ENCODE peak calls at places on chromosomes 1 and 21, in five cellular contexts. G is tibial artery, F is brain microvascular endothelial cell, K is foreskin fibroblast, H is PC-3. I is an unnamed sample.

GRCh38 chr1:29235955-29236742 is at the start of gene PTPRU:
- DNase-seq in G (peak; percentile 55), K (peak; percentile 62), F (peak; percentile 24), H (peak; percentile 80), I (peak; percentile 78)

GRCh38 chr21:36087362-36088138 is 17.7 kb downstream of the CBR1 start:
- DNase-seq in G (no peak), F (no peak), K (peak; percentile 14), H (no peak), I (no peak)

GRCh38 chr1:36557041-36558000 is 74.6 kb upstream of the CSF3R start:
- DNase-seq in K (no peak), F (no peak), G (peak; percentile 3), H (no peak), I (no peak)

GRCh38 chr1:200294241-200294640 is 115.6 kb downstream of the ZNF281 start:
- DNase-seq in H (peak; percentile 76), G (no peak), K (no peak), F (no peak), I (peak; percentile 38)

GRCh38 chr1:30525980-30526651 is 197.3 kb downstream of the MATN1 start:
- DNase-seq in H (peak; percentile 67), G (peak; percentile 36), F (peak; percentile 82), K (peak; percentile 76), I (peak; percentile 46)

GRCh38 chr1:6523566-6523965 is 30.7 kb downstream of the NOL9 start:
- DNase-seq in K (no peak), F (no peak), H (peak; percentile 81), G (no peak), I (peak; percentile 59)

GRCh38 chr1:42756956-42757891 is 9.6 kb downstream of the P3H1 start:
- DNase-seq in K (no peak), H (peak; percentile 69), G (no peak), F (peak; percentile 54), I (peak; percentile 72)

GRCh38 chr1:208004851-208005250 is 93.9 kb upstream of the CD34 start:
- DNase-seq in F (peak; percentile 70), H (no peak), K (no peak), G (no peak), I (peak; percentile 16)

GRCh38 chr1:67355745-67356424 is 48.2 kb downstream of the IL12RB2 start:
- DNase-seq in G (no peak), K (peak; percentile 47), F (no peak), H (peak; percentile 76), I (peak; percentile 91)

GRCh38 chr1:246537887-246538286 is 28.2 kb downstream of the TFB2M start:
- DNase-seq in H (peak; percentile 12), K (no peak), F (no peak), G (no peak), I (peak; percentile 62)

GRCh38 chr1:93768380-93768863 is 86.8 kb upstream of the BCAR3 start:
- DNase-seq in H (no peak), G (no peak), F (no peak), K (no peak), I (no peak)

GRCh38 chr1:59029768-59030167 is 245.9 kb upstream of the JUN start:
- DNase-seq in G (no peak), K (peak; percentile 46), H (peak; percentile 79), F (peak; percentile 60), I (peak; percentile 65)

GRCh38 chr1:30507391-30508174 is 215.8 kb downstream of the MATN1 start:
- DNase-seq in F (no peak), H (no peak), K (no peak), G (no peak), I (no peak)

GRCh38 chr1:25528881-25529517 is 14.4 kb upstream of the LDLRAP1 start:
- DNase-seq in F (no peak), K (no peak), G (no peak), H (no peak), I (no peak)

GRCh38 chr1:3857791-3858129 is 484 bp downstream of the DFFB start:
- DNase-seq in H (no peak), G (no peak), F (no peak), K (no peak), I (no peak)

GRCh38 chr1:2932671-2933350 is 88.5 kb upstream of the ACTRT2 start:
- DNase-seq in H (no peak), K (no peak), F (no peak), G (no peak), I (no peak)

GRCh38 chr21:43191521-43191920 is 22.7 kb downstream of the CRYAA start:
- DNase-seq in F (no peak), K (no peak), H (no peak), G (no peak), I (no peak)

GRCh38 chr21:39215078-39215477 is 31.8 kb upstream of the PSMG1 start:
- DNase-seq in H (no peak), K (no peak), F (no peak), G (no peak), I (no peak)

GRCh38 chr1:13582713-13583443 is 754 bp upstream of the PDPN start:
- DNase-seq in G (no peak), H (no peak), F (no peak), K (no peak), I (no peak)

GRCh38 chr21:42537106-42537742 is 23.6 kb downstream of the SLC37A1 start:
- DNase-seq in K (no peak), G (no peak), H (peak; percentile 22), F (no peak), I (peak; percentile 27)

GRCh38 chr1:61241411-61241838 is 159.1 kb downstream of the NFIA start:
- DNase-seq in H (peak; percentile 37), F (no peak), K (no peak), G (peak; percentile 65), I (peak; percentile 23)

GRCh38 chr1:72284398-72285073 is 2.2 kb upstream of the NEGR1 start:
- DNase-seq in G (peak; percentile 33), F (peak; percentile 93), H (peak; percentile 97), K (peak; percentile 87), I (peak; percentile 91)

GRCh38 chr1:86704972-86705632 is 726 bp downstream of the SH3GLB1 start:
- DNase-seq in G (peak; percentile 57), H (peak; percentile 56), K (peak; percentile 31), F (peak; percentile 44), I (peak; percentile 61)

GRCh38 chr1:27111771-27112573 is 43.0 kb downstream of the SLC9A1 start:
- DNase-seq in G (peak; percentile 82), F (peak; percentile 98), H (peak; percentile 97), K (peak; percentile 100), I (peak; percentile 100)

GRCh38 chr1:50978852-50979781 is 9.1 kb downstream of the CDKN2C start:
- DNase-seq in G (no peak), K (no peak), F (no peak), H (peak; percentile 63), I (no peak)

GRCh38 chr1:238892612-238893011 is 493.8 kb upstream of the CHRM3 start:
- DNase-seq in G (no peak), H (peak; percentile 96), F (no peak), K (no peak), I (peak; percentile 94)

GRCh38 chr21:34606051-34606450 is 8.9 kb downstream of the RCAN1 start:
- DNase-seq in K (no peak), F (no peak), G (no peak), H (no peak), I (no peak)

GRCh38 chr1:72397786-72398185 is 115.4 kb upstream of the NEGR1 start:
- DNase-seq in G (no peak), F (peak; percentile 90), K (peak; percentile 80), H (peak; percentile 73), I (peak; percentile 4)

GRCh38 chr1:75067975-75068374 is 66.2 kb upstream of the LHX8 start:
- DNase-seq in H (no peak), G (no peak), F (no peak), K (no peak), I (no peak)
- TF ChIP-seq CTCF in H (no peak), G (no peak), F (no peak), K (no peak), I (no peak)

GRCh38 chr1:41614818-41615217 is 130.3 kb upstream of the EDN2 start:
- DNase-seq in H (no peak), G (no peak), F (no peak), K (no peak), I (no peak)
- TF ChIP-seq CTCF in H (no peak), G (no peak), F (no peak), K (no peak), I (no peak)

GRCh38 chr1:90591970-90592356 is 125.1 kb downstream of the BARHL2 start:
- DNase-seq in H (no peak), K (no peak), G (no peak), F (no peak), I (no peak)
- TF ChIP-seq CTCF in H (no peak), K (no peak), G (no peak), F (no peak), I (no peak)

DNA sequence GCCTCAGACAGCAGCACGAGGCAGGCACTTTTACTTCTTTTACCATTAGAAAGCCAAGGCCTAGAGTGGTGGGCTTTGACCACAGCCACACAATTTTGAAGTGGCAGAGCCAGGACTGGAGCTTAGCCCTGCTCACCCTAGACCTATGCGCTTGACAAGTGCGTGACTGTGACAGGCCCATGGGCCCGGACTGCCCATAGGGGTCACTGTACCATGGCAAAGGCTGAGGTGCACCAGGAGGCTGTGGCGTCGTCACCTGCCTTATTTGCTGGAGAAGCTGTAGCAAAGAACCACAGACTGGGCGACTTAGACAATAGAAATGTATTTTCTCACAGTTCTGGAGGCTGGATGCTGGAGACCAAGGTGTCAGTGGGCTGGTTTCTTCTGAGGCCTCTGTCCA is 2.6 kb upstream of the TMEM82 start:
- DNase-seq in G (no peak), K (no peak), F (no peak), H (no peak), I (no peak)
- TF ChIP-seq CTCF in G (peak; percentile 16), K (no peak), F (peak; percentile 44), H (peak; percentile 38), I (no peak)

GRCh38 chr1:204080163-204080903 is 7.4 kb downstream of the SOX13 start:
- DNase-seq in F (peak; percentile 89), G (peak; percentile 90), H (peak; percentile 96), K (peak; percentile 80), I (peak; percentile 97)
- TF ChIP-seq CTCF in F (no peak), G (peak; percentile 39), H (no peak), K (no peak), I (no peak)

GRCh38 chr1:15522551-15522950 is 1.5 kb downstream of the CASP9 start:
- DNase-seq in K (no peak), G (no peak), F (no peak), H (no peak), I (no peak)

GRCh38 chr1:15525043-15525958 is 1.3 kb upstream of the CASP9 start:
- DNase-seq in K (no peak), F (no peak), H (peak; percentile 97), G (peak; percentile 99), I (peak; percentile 6)

GRCh38 chr1:15524283-15525042 is 448 bp upstream of the CASP9 start:
- DNase-seq in G (peak; percentile 99), H (peak; percentile 94), K (peak; percentile 97), F (peak; percentile 97), I (peak; percentile 99)

GRCh38 chr1:15523104-15523921 is 702 bp downstream of the CASP9 start:
- DNase-seq in G (no peak), F (no peak), H (peak; percentile 27), K (no peak), I (no peak)

DNA sequence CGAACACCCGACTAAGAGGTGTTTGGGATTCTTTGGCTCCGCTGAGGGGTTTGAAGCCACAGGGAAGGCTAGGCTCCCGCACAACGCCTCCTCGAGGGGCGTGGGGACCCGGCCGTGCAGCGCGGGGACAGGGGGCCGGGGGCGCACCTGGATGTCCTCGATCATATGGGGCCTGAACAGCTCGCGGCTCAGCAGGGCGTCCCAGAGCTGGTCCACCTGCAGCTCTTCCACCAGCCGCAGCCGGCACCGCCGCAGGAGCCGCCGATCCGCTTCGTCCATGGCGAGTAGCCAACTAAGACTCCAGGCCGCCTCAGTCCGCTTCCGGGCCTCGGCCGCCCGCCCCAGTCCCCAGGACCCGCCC is at the start of gene CASP9:
- DNase-seq in H (no peak), G (no peak), F (no peak), K (no peak), I (no peak)
- TF ChIP-seq CTCF in H (no peak), G (no peak), F (no peak), K (no peak), I (no peak)

I was measured in epithelial cell of esophagus.